ENCODE peak calls at places on chromosomes 3 and 15, in nine cellular contexts. X, W, R, U, K, D, L, V and A are unnamed samples.

GRCh38 chr3:41598804-41599481 is 363.0 kb downstream of the ULK4 start:
- DNase-seq in L (peak), U (no peak), W (no peak), V (no peak), R (no peak), K (no peak), D (no peak), X (peak), A (no peak)

GRCh38 chr15:40302288-40302886 is 5.3 kb downstream of the PLCB2 start:
- DNase-seq in X (no peak), R (no peak), D (no peak), W (no peak), L (no peak), U (no peak), K (no peak), V (no peak), A (no peak)

GRCh38 chr3:52183786-52184445 is 14.0 kb upstream of the ALAS1 start:
- DNase-seq in U (no peak), W (no peak), R (no peak), V (no peak), X (no peak), K (no peak), L (no peak), D (no peak), A (no peak)

GRCh38 chr15:88247914-88248313 is 8.6 kb downstream of the NTRK3 start:
- DNase-seq in R (no peak), W (no peak), L (peak), X (no peak), D (no peak), U (no peak), K (no peak), V (no peak), A (no peak)

GRCh38 chr15:80695099-80695910 is at the start of gene ABHD17C:
- DNase-seq in V (peak), K (peak), X (peak), L (no peak), D (no peak), R (peak), U (peak), W (peak), A (peak)

GRCh38 chr15:57312323-57313133 is 63.8 kb upstream of the CGNL1 start:
- DNase-seq in L (no peak), K (no peak), V (no peak), X (no peak), W (peak), R (no peak), U (no peak), D (no peak), A (no peak)

GRCh38 chr3:159922861-159923312 is 65.7 kb upstream of the IL12A start:
- DNase-seq in W (no peak), R (no peak), V (no peak), K (no peak), U (no peak), D (no peak), L (no peak), X (no peak), A (no peak)

GRCh38 chr3:88574210-88574609 is 424.5 kb downstream of the C3orf38 start:
- DNase-seq in L (no peak), X (no peak), R (no peak), W (no peak), V (no peak), U (no peak), K (no peak), D (no peak), A (no peak)

GRCh38 chr3:177928156-177928555 is 608.1 kb upstream of the KCNMB2 start:
- DNase-seq in X (peak), V (no peak), L (peak), W (no peak), R (peak), K (no peak), U (peak), D (no peak), A (peak)

GRCh38 chr3:40504636-40505430 is 1.0 kb upstream of the ZNF620 start:
- DNase-seq in D (no peak), W (no peak), L (peak), R (peak), U (no peak), X (peak), K (no peak), V (peak), A (no peak)

GRCh38 chr3:171225698-171226097 is 199.2 kb upstream of the SLC2A2 start:
- DNase-seq in U (no peak), R (peak), W (no peak), D (no peak), V (no peak), K (no peak), X (peak), L (peak), A (no peak)

GRCh38 chr3:98110191-98110908 is 20.2 kb upstream of the OR5H1 start:
- DNase-seq in X (no peak), R (no peak), U (no peak), K (no peak), L (no peak), V (no peak), D (no peak), W (no peak), A (no peak)

GRCh38 chr3:193548406-193548805 is 6.3 kb downstream of the ATP13A4 start:
- DNase-seq in U (no peak), X (no peak), L (no peak), D (no peak), K (peak), V (no peak), R (no peak), W (no peak), A (no peak)

GRCh38 chr3:196144383-196145105 is 62.7 kb upstream of the TFRC start:
- DNase-seq in X (peak), W (no peak), U (no peak), L (peak), D (no peak), K (no peak), V (no peak), R (peak), A (no peak)

GRCh38 chr15:58988011-58988785 is 735 bp downstream of the RNF111 start:
- DNase-seq in U (peak), W (peak), X (peak), R (peak), V (peak), L (peak), D (peak), K (peak), A (peak)

GRCh38 chr15:80068578-80068977 is 9.1 kb downstream of the ZFAND6 start:
- DNase-seq in W (no peak), D (no peak), U (no peak), K (no peak), X (no peak), L (no peak), V (no peak), R (no peak), A (no peak)

GRCh38 chr3:179036626-179037300 is 34.8 kb downstream of the ZMAT3 start:
- DNase-seq in U (no peak), X (peak), L (no peak), W (no peak), R (no peak), K (no peak), V (no peak), D (no peak), A (no peak)

GRCh38 chr3:24192004-24192403 is 246.9 kb downstream of the NR1D2 start:
- DNase-seq in K (no peak), L (no peak), R (no peak), W (no peak), X (no peak), D (no peak), V (no peak), U (no peak), A (peak)

GRCh38 chr3:13111173-13111873 is 38.1 kb upstream of the IQSEC1 start:
- DNase-seq in K (no peak), R (no peak), W (peak), L (peak), D (no peak), V (peak), U (no peak), X (no peak), A (no peak)

GRCh38 chr3:23501201-23501824 is 298.2 kb downstream of the UBE2E2 start:
- DNase-seq in D (no peak), K (no peak), W (no peak), R (no peak), V (no peak), L (no peak), X (no peak), U (no peak), A (no peak)

GRCh38 chr15:95468820-95469219 is 861.7 kb upstream of the NR2F2 start:
- DNase-seq in L (no peak), W (no peak), U (no peak), V (no peak), X (no peak), K (no peak), D (no peak), R (no peak), A (no peak)

GRCh38 chr3:78804251-78805037 is 963.4 kb downstream of the ROBO1 start:
- DNase-seq in L (no peak), W (no peak), V (no peak), R (no peak), K (no peak), X (peak), D (no peak), U (no peak), A (no peak)

GRCh38 chr3:63576826-63577225 is 75.6 kb upstream of the SNTN start:
- DNase-seq in D (no peak), R (no peak), U (peak), L (no peak), K (peak), X (no peak), V (peak), W (no peak), A (peak)

GRCh38 chr15:40443846-40444245 is 3.1 kb downstream of the BAHD1 start:
- DNase-seq in W (no peak), X (peak), K (no peak), V (no peak), L (no peak), R (no peak), U (no peak), D (no peak), A (no peak)

GRCh38 chr3:41507336-41508062 is 308.2 kb downstream of the CTNNB1 start:
- DNase-seq in W (no peak), D (no peak), V (no peak), K (no peak), R (no peak), X (no peak), L (no peak), U (no peak), A (no peak)

GRCh38 chr15:68489426-68489825 is 57.5 kb upstream of the ITGA11 start:
- DNase-seq in X (no peak), U (no peak), K (no peak), L (no peak), V (no peak), D (no peak), W (no peak), R (no peak), A (no peak)

GRCh38 chr3:72962317-72962716 is 34.3 kb upstream of the PPP4R2 start:
- DNase-seq in R (no peak), X (no peak), D (no peak), W (no peak), V (no peak), L (no peak), K (no peak), U (no peak), A (no peak)

GRCh38 chr15:99249270-99249817 is at the start of gene TTC23:
- DNase-seq in X (peak), V (peak), D (no peak), W (peak), R (peak), U (no peak), L (peak), K (no peak), A (no peak)

GRCh38 chr15:67303490-67304363 is 49.1 kb downstream of the IQCH start:
- DNase-seq in D (no peak), K (peak), X (peak), W (no peak), V (peak), U (peak), R (peak), L (peak), A (peak)